ENCODE peak calls at places on chromosomes 3 and 15, in four cellular contexts. E, R, Z and U are unnamed samples.

GRCh38 chr15:48040166-48040817 is 80.5 kb upstream of the SLC24A5 start:
- DNase-seq in E (no peak), R (peak; percentile 61), Z (no peak), U (no peak)

GRCh38 chr3:73868688-73869315 is 244.1 kb upstream of the PDZRN3 start:
- DNase-seq in E (no peak), R (peak; percentile 6), Z (no peak), U (no peak)

GRCh38 chr3:76859596-76859995 is 180.3 kb upstream of the ROBO2 start:
- DNase-seq in E (no peak), R (no peak), Z (no peak), U (no peak)

GRCh38 chr3:69248394-69248793 is 126.0 kb upstream of the LMOD3 start:
- DNase-seq in E (no peak), R (no peak), Z (no peak), U (no peak)

GRCh38 chr3:113002676-113003075 is 11.9 kb downstream of the GTPBP8 start:
- DNase-seq in E (no peak), R (no peak), Z (no peak), U (no peak)

GRCh38 chr3:103532986-103533385 is 1098.2 kb downstream of the ZPLD1 start:
- DNase-seq in E (no peak), R (no peak), Z (no peak), U (no peak)

GRCh38 chr3:177334803-177335202 is 137.5 kb upstream of the TBL1XR1 start:
- DNase-seq in E (no peak), R (no peak), Z (no peak), U (no peak)

GRCh38 chr3:18872466-18872865 is 275.8 kb upstream of the KCNH8 start:
- DNase-seq in E (no peak), R (no peak), Z (no peak), U (no peak)

GRCh38 chr15:67505675-67506572 is 15.0 kb upstream of the C15orf61 start:
- DNase-seq in E (no peak), R (no peak), Z (no peak), U (no peak)

GRCh38 chr15:35307026-35307425 is 221.9 kb upstream of the NANOGP8 start:
- DNase-seq in E (no peak), R (no peak), Z (no peak), U (no peak)

GRCh38 chr15:78320173-78320572 is 20.0 kb upstream of the CRABP1 start:
- DNase-seq in E (no peak), R (no peak), Z (no peak), U (no peak)

GRCh38 chr3:128455786-128456748 is 10.6 kb downstream of the DNAJB8 start:
- DNase-seq in E (peak; percentile 44), R (no peak), Z (no peak), U (no peak)

GRCh38 chr15:80343610-80344009 is 60.6 kb upstream of the ARNT2 start:
- DNase-seq in E (peak; percentile 82), R (no peak), Z (no peak), U (peak; percentile 77)

GRCh38 chr15:23570466-23570865 is 5.0 kb downstream of the MKRN3 start:
- DNase-seq in E (no peak), R (peak; percentile 24), Z (no peak), U (no peak)

GRCh38 chr15:89665449-89666146 is 10.3 kb upstream of the KIF7 start:
- DNase-seq in E (peak; percentile 83), R (peak; percentile 58), Z (no peak), U (peak; percentile 76)

GRCh38 chr3:58471025-58471887 is 20.6 kb upstream of the KCTD6 start:
- DNase-seq in E (no peak), R (peak; percentile 94), Z (no peak), U (no peak)

GRCh38 chr15:67927501-67928156 is 87.8 kb upstream of the RNU6-1 start:
- DNase-seq in E (no peak), R (peak; percentile 96), Z (peak; percentile 75), U (peak; percentile 47)

GRCh38 chr3:134576831-134577230 is 74.0 kb downstream of the KY start:
- DNase-seq in E (no peak), R (no peak), Z (no peak), U (no peak)

GRCh38 chr15:48695835-48696573 is 50.5 kb upstream of the FBN1 start:
- DNase-seq in E (no peak), R (peak; percentile 45), Z (no peak), U (no peak)

GRCh38 chr15:36370735-36371115 is 208.7 kb upstream of the CDIN1 start:
- DNase-seq in E (no peak), R (peak; percentile 89), Z (no peak), U (no peak)

GRCh38 chr3:44509393-44509921 is 32.0 kb upstream of the ZNF445 start:
- DNase-seq in E (no peak), R (no peak), Z (no peak), U (no peak)

GRCh38 chr3:40574661-40575060 is 49.9 kb downstream of the ZNF621 start:
- DNase-seq in E (no peak), R (peak; percentile 55), Z (no peak), U (no peak)

GRCh38 chr3:49927798-49928197 is 1.8 kb downstream of the MON1A start:
- DNase-seq in E (no peak), R (no peak), Z (no peak), U (no peak)

GRCh38 chr3:49929333-49930240 is at the start of gene MON1A:
- DNase-seq in E (peak; percentile 98), R (peak; percentile 69), Z (peak; percentile 95), U (peak; percentile 97)

GRCh38 chr3:49930241-49930690 is 655 bp upstream of the MON1A start:
- DNase-seq in E (no peak), R (no peak), Z (no peak), U (no peak)

GRCh38 chr3:49928511-49929017 is 1.0 kb downstream of the MON1A start:
- DNase-seq in E (no peak), R (no peak), Z (no peak), U (no peak)

GRCh38 chr3:49930922-49931321 is 1.3 kb upstream of the MON1A start:
- DNase-seq in E (no peak), R (no peak), Z (no peak), U (no peak)
- TF ChIP-seq CTCF in E (no peak), R (no peak), Z (no peak), U (no peak)

GRCh38 chr3:10703875-10704274 is 112.2 kb upstream of the SLC6A11 start:
- DNase-seq in E (no peak), R (peak; percentile 33), Z (no peak), U (no peak)

GRCh38 chr3:10707089-10707983 is 108.7 kb upstream of the SLC6A11 start:
- DNase-seq in E (no peak), R (no peak), Z (no peak), U (no peak)

GRCh38 chr3:10700821-10701220 is 115.2 kb upstream of the SLC6A11 start:
- DNase-seq in E (no peak), R (no peak), Z (no peak), U (no peak)

GRCh38 chr3:10706156-10707088 is 109.6 kb upstream of the SLC6A11 start:
- DNase-seq in E (no peak), R (no peak), Z (no peak), U (no peak)

GRCh38 chr3:10702961-10703740 is 112.9 kb upstream of the SLC6A11 start:
- DNase-seq in E (no peak), R (no peak), Z (no peak), U (no peak)
- H3K4me3 ChIP-seq in E (no peak overlapping the region), R (no peak overlapping the region), Z (no peak overlapping the region), U (no peak overlapping the region)

DNA sequence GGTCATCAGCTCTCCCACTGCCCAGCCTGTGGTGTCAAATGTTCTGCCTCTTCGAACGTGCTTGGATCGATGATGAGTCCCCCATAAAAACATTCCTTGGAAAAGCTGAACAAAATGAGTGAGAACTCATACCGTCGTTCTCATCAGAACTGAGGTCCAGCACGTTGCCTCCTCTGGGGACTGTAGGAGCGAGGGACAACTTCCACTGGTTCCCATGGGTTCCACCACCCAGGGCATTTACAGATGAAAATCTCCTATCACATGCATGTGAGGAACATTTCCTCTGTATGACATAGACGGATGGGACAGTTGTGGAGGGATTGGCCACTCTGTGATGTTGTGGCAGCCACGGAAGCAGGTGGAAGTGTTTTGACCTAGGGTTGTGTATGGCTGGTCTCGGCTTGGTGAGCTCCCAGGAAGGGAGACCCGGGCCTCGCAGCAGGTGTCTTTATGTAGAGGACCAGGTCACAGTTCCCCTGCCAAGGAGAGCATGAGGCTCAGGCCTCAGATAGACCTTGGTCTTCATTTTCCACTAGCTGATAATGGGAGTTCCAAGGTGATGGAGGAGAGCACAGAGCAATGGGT is 113.0 kb downstream of the SNRPN start:
- DNase-seq in E (no peak), R (no peak), Z (no peak), U (no peak)
- H3K36me3 ChIP-seq in E (peaks cover 97% of the 10 kb centered on the region), R (peaks cover 40% of the 10 kb centered on the region), Z (peaks cover 100% of the 10 kb centered on the region), U (peaks cover 16% of the 10 kb centered on the region)

DNA sequence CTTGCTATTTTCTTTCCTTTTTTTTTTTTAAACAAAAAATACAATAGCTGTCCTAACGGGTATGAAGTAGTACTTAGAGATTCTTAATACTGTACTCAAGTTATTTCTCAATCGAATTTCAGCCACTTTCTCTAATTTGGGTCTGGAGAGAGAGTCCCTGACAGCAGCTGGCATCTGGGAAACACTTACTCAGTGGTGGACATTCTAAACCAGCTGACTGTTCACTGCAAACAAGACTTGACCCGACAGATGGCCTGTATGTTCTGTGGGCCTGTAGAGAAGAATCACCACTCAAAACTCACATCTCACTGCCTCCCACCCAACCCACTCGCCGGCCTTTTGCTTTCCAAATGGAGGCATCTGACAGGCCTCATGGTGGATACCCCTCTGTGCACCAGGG is 199.6 kb downstream of the ATP10A start:
- DNase-seq in E (no peak), R (no peak), Z (no peak), U (no peak)
- TF ChIP-seq CTCF in E (no peak), R (no peak), Z (no peak), U (no peak)

DNA sequence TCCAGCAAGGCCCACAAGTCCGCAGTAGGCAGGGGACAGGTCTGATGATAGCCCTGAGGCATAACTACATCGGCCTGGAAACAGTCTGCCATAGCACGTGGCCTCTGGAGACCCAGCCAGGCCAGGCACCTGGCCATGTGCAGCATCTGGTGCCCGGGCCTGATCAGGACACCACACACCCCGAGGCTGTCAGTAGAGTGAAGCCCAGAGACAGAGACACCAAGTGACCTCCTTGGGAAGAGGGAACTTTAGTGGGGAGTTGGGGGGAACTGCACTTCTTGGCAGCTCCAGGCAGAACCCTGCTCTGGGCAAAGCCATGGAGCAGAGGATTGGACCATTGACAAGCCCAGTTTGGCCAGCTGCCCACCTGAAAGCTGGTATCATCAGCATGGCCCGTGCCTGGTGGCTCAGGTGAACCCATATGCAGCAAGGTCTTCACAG is 1.2 kb downstream of the SHISA5 start:
- DNase-seq in E (no peak), R (no peak), Z (peak; percentile 32), U (peak; percentile 35)
- H3K4me3 ChIP-seq in E (peak overlapping the region; percentile 80), R (peak overlapping the region; percentile 74), Z (peak overlapping the region; percentile 75), U (peak overlapping the region; percentile 73)

GRCh38 chr3:172513488-172513887 is 9.7 kb downstream of the TNFSF10 start:
- DNase-seq in E (no peak), R (peak; percentile 42), Z (no peak), U (no peak)
- H3K36me3 ChIP-seq in E (peaks cover 55% of the 10 kb centered on the region), R (no peaks in the 10 kb centered on the region), Z (no peaks in the 10 kb centered on the region), U (no peaks in the 10 kb centered on the region)

DNA sequence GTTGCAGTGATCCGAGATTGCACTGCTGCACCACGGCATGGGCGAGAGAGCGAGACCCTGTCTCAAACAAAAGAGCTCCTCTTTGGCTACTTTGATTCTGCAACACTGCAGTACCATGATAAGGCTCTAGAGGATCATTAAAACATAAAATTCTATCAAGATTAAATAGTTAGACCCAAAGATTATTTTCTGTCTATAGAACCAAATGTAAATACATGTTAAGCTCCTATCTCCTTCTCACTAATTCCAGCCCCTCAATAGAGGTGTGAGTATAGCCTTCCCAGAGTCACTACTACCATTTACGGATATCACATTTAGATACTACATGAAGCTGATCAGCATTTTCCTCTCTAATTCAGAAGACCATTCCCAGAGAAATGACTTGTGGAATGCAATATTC is 4.3 kb upstream of the MUC13 start:
- DNase-seq in E (no peak), R (no peak), Z (no peak), U (no peak)
- TF ChIP-seq CTCF in E (peak; percentile 3), R (no peak), Z (no peak), U (no peak)